ENCODE peak calls at places on chromosomes 3 and 15, in six cellular contexts. N is IMR-90, Z is H9, B is neuronal stem cell, E is H1, H is mesenchymal stem cell. W is an unnamed sample.

GRCh38 chr3:147410518-147411234 is 1.5 kb downstream of the ZIC1 start:
- DNase-seq in Z (peak), E (peak), B (peak), H (no peak), N (peak), W (no peak)

GRCh38 chr3:179373938-179374337 is 26.4 kb downstream of the MFN1 start:
- DNase-seq in N (no peak), E (no peak), B (no peak), H (no peak), Z (no peak), W (no peak)

GRCh38 chr3:42507751-42508335 is 5.4 kb downstream of the VIPR1 start:
- DNase-seq in N (no peak), Z (peak), B (no peak), H (no peak), E (no peak), W (no peak)

GRCh38 chr3:141421639-141422319 is 53.5 kb downstream of the ZBTB38 start:
- DNase-seq in E (no peak), Z (no peak), N (peak), H (peak), B (no peak), W (peak)

GRCh38 chr15:62706361-62706760 is 336.2 kb upstream of the TPM1 start:
- DNase-seq in B (no peak), E (no peak), N (no peak), H (no peak), Z (no peak), W (no peak)

GRCh38 chr3:178537123-178537754 is 1.0 kb downstream of the KCNMB2 start:
- DNase-seq in E (no peak), B (no peak), H (no peak), N (no peak), Z (no peak), W (no peak)

GRCh38 chr3:171774516-171774915 is 35.8 kb downstream of the PLD1 start:
- DNase-seq in E (no peak), N (no peak), Z (no peak), B (no peak), H (no peak), W (no peak)

GRCh38 chr3:109224333-109224732 is 87.8 kb downstream of the C3orf85 start:
- DNase-seq in Z (peak), N (no peak), B (no peak), E (peak), H (no peak), W (peak)

GRCh38 chr3:69085543-69086132 is 901 bp downstream of the ARL6IP5 start:
- DNase-seq in Z (no peak), B (no peak), H (peak), N (no peak), E (no peak), W (no peak)

GRCh38 chr3:189833996-189834395 is 202.8 kb downstream of the TP63 start:
- DNase-seq in B (no peak), H (no peak), N (no peak), E (no peak), Z (no peak), W (peak)

DNA sequence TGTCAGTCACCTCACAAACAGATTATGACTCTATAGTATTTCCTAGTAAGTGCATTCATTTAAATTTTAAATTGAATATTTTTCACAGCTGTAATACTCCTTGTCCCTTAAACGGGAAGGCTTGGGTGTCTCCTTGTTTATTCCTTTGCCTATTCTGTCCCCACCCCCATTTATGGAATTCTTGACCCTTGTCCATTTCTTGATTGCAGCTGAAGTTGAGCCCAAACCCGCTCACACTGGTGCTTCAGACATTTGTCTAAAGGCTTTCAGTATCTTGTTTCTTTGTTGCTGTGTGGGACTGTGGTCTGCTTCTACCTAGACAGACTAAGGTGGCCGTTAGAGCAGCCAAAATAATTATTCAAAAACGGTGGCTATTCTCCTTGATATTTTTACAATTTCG is 449.7 kb downstream of the FOXP1 start:
- DNase-seq in B (no peak), N (no peak), E (no peak), Z (no peak), H (no peak), W (no peak)
- H3K18ac ChIP-seq in B (no peak), N (no peak), E (no peak), Z (no peak), H (no peak), W (no peak)

DNA sequence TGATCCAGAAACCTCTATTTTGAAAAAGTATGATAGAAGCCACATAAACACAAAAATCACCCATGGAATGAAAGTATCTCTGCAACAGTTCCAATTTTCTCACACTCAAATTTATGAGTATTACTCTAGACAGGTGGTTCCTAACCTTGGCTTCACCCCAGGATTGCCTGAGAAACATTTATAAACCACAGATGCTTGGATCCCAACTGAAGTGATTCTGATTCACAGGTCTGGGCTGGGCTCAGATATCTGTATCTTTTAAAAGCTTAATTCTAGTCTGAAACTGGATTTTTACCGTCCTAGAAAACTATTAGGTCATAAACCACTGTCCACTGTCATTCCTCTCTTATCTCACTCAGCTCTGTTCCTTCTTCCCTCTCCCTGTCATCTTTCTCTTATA is 7.4 kb upstream of the SST start:
- DNase-seq in B (no peak), E (no peak), Z (no peak), N (no peak), H (no peak), W (no peak)
- H4K91ac ChIP-seq in B (no peak), E (no peak), Z (no peak), N (no peak), H (no peak), W (no peak)

GRCh38 chr15:43517354-43518072 is at the start of gene MAP1A:
- DNase-seq in Z (peak), E (peak), B (no peak), N (peak), H (peak), W (no peak)
- H3K18ac ChIP-seq in Z (no peak), E (peak), B (peak), N (peak), H (peak), W (peak)

DNA sequence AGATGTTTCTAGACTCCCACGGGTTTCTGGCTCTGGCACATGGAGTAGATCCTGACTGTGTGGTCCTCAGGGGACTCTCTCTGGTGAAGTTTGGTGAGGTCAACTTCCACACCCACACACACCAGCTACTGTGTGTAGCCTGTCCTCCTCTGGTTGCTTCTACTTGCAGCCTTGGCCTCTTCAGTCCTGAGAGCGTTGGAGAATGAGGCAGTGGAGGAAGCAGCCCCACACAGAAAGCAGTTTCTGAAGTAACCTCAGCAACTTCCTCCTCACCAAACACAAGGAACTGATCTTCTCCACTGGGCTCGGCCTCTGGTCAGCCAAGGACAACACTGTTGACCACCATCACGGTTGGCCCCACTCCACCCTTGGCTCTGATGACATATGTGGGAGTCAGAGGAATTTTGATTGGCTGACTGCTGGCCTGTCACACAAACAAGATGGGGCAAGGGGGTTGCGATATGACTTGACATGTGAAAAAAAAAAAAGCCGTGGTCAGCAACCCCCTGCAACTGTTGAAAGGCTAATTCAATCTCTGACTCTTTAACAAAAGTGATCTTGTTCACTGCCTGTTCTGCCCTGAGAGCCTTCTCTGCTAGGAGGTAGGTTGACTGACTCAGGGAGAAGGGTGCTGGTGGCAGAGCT is 19.6 kb downstream of the CD86 start:
- DNase-seq in N (no peak), B (no peak), H (no peak), E (no peak), Z (no peak), W (no peak)
- H4K91ac ChIP-seq in N (no peak), B (no peak), H (no peak), E (no peak), Z (no peak), W (no peak)

DNA sequence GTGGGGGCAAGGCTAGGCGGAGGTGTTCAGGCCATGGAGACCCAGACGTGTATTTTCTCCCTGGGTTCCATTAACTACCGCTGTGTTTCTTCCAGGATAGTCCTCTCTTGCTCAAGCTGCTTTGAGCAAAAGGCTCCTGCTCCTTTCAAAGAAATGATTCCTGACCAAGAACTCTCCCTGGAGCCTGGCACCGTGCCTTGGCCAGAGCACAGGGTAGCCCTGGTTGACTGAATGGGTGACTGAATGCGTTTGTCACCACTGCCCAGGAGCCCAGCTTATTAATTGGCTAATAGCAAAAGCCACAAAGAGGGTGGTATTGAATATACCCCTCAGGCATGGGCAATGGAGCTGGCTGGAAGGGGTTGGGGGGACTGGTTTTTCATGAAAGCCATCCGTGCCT is 13.9 kb downstream of the RASGRF1 start:
- DNase-seq in E (no peak), B (no peak), N (no peak), H (no peak), Z (no peak), W (no peak)
- H3K18ac ChIP-seq in E (no peak), B (peak), N (no peak), H (no peak), Z (no peak), W (no peak)

W was measured in trophoblast cell.